ENCODE peak calls at places on chromosomes 6 and 20, in eight cellular contexts. J is AG09309, K is epithelial cell of esophagus, W is colonic mucosa, Z is IMR-90, T is AG04450, H is GM23338, E is BJ. C is an unnamed sample.

GRCh38 chr6:11970114-11970513 is 42.0 kb upstream of the HIVEP1 start:
- DNase-seq in J (no peak), K (no peak), T (no peak), E (no peak), W (no peak), Z (no peak), H (no peak), C (no peak)

GRCh38 chr20:43722153-43722505 is 4.7 kb downstream of the GTSF1L start:
- DNase-seq in E (no peak), K (no peak), W (no peak), T (no peak), J (no peak), H (no peak), Z (no peak), C (no peak)

GRCh38 chr6:75377386-75377785 is 92.8 kb upstream of the TMEM30A start:
- DNase-seq in J (no peak), E (no peak), K (no peak), H (peak; percentile 42), W (no peak), Z (no peak), T (no peak), C (no peak)

GRCh38 chr6:27007020-27007419 is 240.5 kb upstream of the PRSS16 start:
- DNase-seq in H (no peak), E (no peak), T (no peak), K (no peak), J (no peak), W (no peak), Z (no peak), C (no peak)

GRCh38 chr6:40874495-40874894 is 164.5 kb downstream of the UNC5CL start:
- DNase-seq in W (no peak), T (no peak), Z (no peak), J (no peak), K (peak; percentile 20), H (peak; percentile 69), E (no peak), C (peak; percentile 25)

GRCh38 chr6:35449287-35449881 is 2.8 kb upstream of the FANCE start:
- DNase-seq in Z (peak; percentile 72), J (no peak), T (peak; percentile 39), H (peak; percentile 93), W (no peak), K (peak; percentile 70), E (no peak), C (no peak)

GRCh38 chr6:69865126-69865525 is 1.2 kb upstream of the COL19A1 start:
- DNase-seq in H (no peak), W (no peak), E (peak; percentile 19), T (no peak), J (peak; percentile 8), Z (peak; percentile 39), K (peak; percentile 60), C (no peak)

GRCh38 chr6:34515473-34516387 is 40.4 kb downstream of the SPDEF start:
- DNase-seq in E (no peak), T (no peak), H (no peak), W (no peak), J (no peak), Z (no peak), K (no peak), C (no peak)

GRCh38 chr20:17808782-17809181 is 109.0 kb downstream of the BANF2 start:
- DNase-seq in J (no peak), H (no peak), T (no peak), Z (no peak), K (no peak), W (no peak), E (no peak), C (no peak)

GRCh38 chr6:107866606-107867301 is 42.6 kb upstream of the SCML4 start:
- DNase-seq in H (peak; percentile 77), J (no peak), W (peak; percentile 30), T (no peak), Z (peak; percentile 34), E (no peak), K (peak; percentile 42), C (peak; percentile 17)

GRCh38 chr20:56762829-56763228 is 133.7 kb downstream of the TFAP2C start:
- DNase-seq in Z (no peak), W (no peak), E (no peak), T (no peak), J (no peak), K (peak; percentile 77), H (no peak), C (no peak)

GRCh38 chr20:34403063-34403827 is 40.2 kb downstream of the ITCH start:
- DNase-seq in Z (no peak), W (no peak), K (no peak), T (no peak), J (no peak), E (no peak), H (no peak), C (no peak)

GRCh38 chr6:154566866-154567265 is 56.4 kb upstream of the CNKSR3 start:
- DNase-seq in K (no peak), E (no peak), T (no peak), W (peak; percentile 39), H (no peak), J (no peak), Z (no peak), C (no peak)

GRCh38 chr6:119174085-119174445 is 95.6 kb upstream of the FAM184A start:
- DNase-seq in K (no peak), H (no peak), J (no peak), Z (no peak), W (no peak), T (no peak), E (no peak), C (no peak)

GRCh38 chr6:72975346-72975745 is 249.9 kb downstream of the KHDC1L start:
- DNase-seq in Z (no peak), J (no peak), H (no peak), W (no peak), K (no peak), T (no peak), E (no peak), C (no peak)

DNA sequence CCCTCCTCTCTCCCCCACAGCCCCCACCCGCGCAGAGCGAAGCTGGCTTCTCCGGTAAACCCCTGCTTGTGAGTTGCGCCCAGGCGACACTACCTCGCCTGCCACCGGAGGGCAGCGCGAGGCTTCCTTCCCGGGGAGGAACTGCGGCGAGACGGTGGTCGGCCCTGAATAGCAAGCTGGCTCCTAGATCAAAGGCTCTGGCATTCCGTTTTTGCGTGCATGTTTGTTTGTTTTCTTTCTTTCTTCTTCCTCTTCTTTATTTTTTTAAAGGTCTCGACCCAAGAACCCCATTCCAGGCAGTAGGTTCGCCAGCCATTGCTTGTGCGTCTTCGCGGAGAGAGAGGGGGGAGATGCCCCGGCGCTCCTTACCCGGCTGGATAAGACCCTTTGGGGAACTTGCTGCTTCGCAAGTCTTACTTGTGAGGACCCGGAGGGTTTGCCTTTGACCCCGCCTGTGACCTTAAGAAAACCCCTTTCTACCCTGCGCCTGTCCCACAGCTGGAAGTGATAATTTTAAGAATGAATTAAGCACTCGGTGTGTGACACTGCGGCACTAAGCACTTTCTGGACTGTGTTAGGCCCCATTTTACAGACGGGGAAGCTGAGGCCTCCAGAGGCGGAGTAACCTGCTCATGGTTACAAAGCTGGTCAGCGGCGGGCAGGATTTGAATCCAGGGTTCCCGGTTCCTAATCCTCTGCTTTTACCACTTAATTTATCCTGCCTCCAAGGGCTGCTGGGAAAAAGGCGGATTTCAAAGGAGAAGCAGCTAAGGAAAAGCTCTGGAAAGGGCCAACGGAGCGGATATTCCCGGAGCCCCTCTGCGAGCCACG is 92.6 kb upstream of the SIRPA start:
- DNase-seq in J (no peak), K (peak; percentile 72), W (peak; percentile 70), Z (peak; percentile 76), E (no peak), H (peak; percentile 86), T (no peak), C (peak; percentile 86)
- TF ChIP-seq CTCF in J (peak; percentile 82), K (peak; percentile 79), W (peak; percentile 49), Z (peak; percentile 77), E (peak; percentile 82), H (peak; percentile 86), T (peak; percentile 61), C (peak; percentile 32)

DNA sequence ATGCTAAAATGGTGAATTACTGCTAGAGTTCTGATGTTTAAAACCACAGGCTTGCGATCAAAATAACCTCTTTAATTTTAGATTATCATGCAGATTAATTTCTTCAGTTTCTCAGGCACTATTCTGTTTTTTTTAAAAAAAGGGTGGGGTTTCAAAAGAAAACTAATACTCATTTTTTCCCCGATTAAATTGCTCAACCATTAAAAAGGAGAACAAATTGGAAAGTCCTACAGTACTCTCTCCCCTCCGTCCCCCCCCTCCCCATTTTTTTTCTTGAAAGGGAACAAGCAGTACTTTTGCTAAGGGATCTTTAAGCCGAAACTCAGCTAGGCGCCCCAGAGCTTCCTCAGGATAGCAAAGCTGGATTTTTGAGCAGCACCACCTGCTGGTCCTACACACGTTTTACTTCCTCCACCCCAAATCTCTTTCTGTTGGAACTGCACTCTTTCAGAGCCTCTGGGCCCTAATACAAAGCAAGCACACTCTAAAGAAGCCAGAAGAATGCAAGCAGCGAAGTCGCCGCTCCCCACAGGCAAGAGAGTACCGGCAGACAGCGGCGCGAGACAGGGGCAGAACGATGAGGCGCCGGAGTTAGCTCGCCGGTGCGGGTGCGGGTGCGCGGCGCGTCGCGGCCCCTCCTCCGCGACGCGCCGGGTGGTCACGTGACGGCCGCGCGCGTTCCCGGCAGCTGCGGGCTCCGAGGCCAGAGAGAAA is at the start of gene RNF146:
- DNase-seq in J (peak; percentile 52), T (peak; percentile 34), Z (peak; percentile 83), E (peak; percentile 44), K (peak; percentile 82), W (peak; percentile 80), H (peak; percentile 92), C (peak; percentile 79)
- TF ChIP-seq CTCF in J (peak; percentile 79), T (peak; percentile 75), Z (peak; percentile 68), E (peak; percentile 78), K (peak; percentile 76), W (peak; percentile 51), H (peak; percentile 72), C (peak; percentile 59)

GRCh38 chr6:88008411-88008810 is 39.2 kb upstream of the SPACA1 start:
- DNase-seq in H (no peak), T (no peak), W (no peak), K (no peak), E (no peak), Z (no peak), J (no peak), C (no peak)

GRCh38 chr6:88008821-88009220 is 38.8 kb upstream of the SPACA1 start:
- DNase-seq in H (no peak), Z (no peak), K (no peak), J (no peak), W (no peak), T (no peak), E (no peak), C (no peak)

GRCh38 chr6:88013015-88013414 is 34.6 kb upstream of the SPACA1 start:
- DNase-seq in J (no peak), E (no peak), K (no peak), H (no peak), T (no peak), W (no peak), Z (no peak), C (no peak)

GRCh38 chr6:88013554-88013953 is 34.1 kb upstream of the SPACA1 start:
- DNase-seq in H (peak; percentile 20), W (no peak), Z (no peak), K (no peak), J (no peak), T (no peak), E (no peak), C (no peak)
- TF ChIP-seq CTCF in H (peak; percentile 54), W (no peak), Z (no peak), K (no peak), J (peak; percentile 10), T (peak; percentile 21), E (no peak), C (peak; percentile 43)

DNA sequence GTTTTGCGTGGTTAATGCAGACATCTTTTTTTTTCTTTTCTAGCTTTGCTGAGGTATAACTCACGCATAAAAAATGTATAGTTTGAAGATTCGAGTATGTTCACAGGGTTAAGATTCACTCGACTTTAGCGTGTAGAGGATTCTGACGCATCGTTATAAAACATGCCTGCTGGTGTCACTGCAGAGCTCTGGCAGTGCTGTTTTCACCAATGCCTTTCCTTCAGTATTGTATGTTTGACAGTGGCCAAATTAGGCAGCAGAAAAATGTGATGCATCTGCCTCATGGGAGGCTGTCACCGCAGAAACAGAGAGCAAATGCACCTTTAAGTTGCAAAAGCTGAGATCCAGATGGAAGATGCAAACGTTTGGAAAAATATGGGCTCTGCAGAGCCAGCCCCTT is 18.0 kb upstream of the SIRPB2 start:
- DNase-seq in J (no peak), H (peak; percentile 45), K (peak; percentile 50), Z (peak; percentile 37), W (no peak), E (no peak), T (no peak), C (peak; percentile 25)
- TF ChIP-seq CTCF in J (peak; percentile 52), H (peak; percentile 64), K (peak; percentile 70), Z (peak; percentile 36), W (no peak), E (peak; percentile 41), T (peak; percentile 39), C (peak; percentile 22)